ENCODE peak calls at places on chromosomes 5 and 9, in six cellular contexts. G is GM12865, X is tibial artery, U is cardiac septum, N is GM04504, D is foreskin fibroblast. V is an unnamed sample.

GRCh38 chr9:114098660-114099522 is at the start of gene KIF12:
- DNase-seq in G (no peak), X (no peak), U (no peak), N (no peak), D (no peak), V (no peak)

GRCh38 chr9:105449081-105449480 is 1.2 kb downstream of the FSD1L start:
- DNase-seq in G (no peak), X (no peak), U (no peak), N (no peak), D (no peak), V (no peak)

GRCh38 chr9:87490225-87490624 is 7.4 kb upstream of the DAPK1 start:
- DNase-seq in G (no peak), X (no peak), U (no peak), N (no peak), D (no peak), V (no peak)

GRCh38 chr5:139746691-139747582 is 48.7 kb upstream of the PSD2 start:
- DNase-seq in G (peak; percentile 72), X (peak; percentile 39), U (no peak), N (no peak), D (no peak), V (no peak)

GRCh38 chr9:91532325-91532724 is 108.7 kb upstream of the NFIL3 start:
- DNase-seq in G (no peak), X (no peak), U (no peak), N (no peak), D (no peak), V (no peak)

GRCh38 chr5:102664946-102665345 is 90.2 kb upstream of the PAM start:
- DNase-seq in G (no peak), X (no peak), U (no peak), N (no peak), D (no peak), V (no peak)

GRCh38 chr5:170293273-170293672 is 4.3 kb downstream of the LCP2 start:
- DNase-seq in G (peak; percentile 88), X (peak; percentile 53), U (peak; percentile 94), N (no peak), D (no peak), V (no peak)

GRCh38 chr9:135971892-135972291 is 10.7 kb upstream of the UBAC1 start:
- DNase-seq in G (peak; percentile 40), X (no peak), U (no peak), N (no peak), D (no peak), V (no peak)

GRCh38 chr5:10317825-10318682 is 10.4 kb upstream of the CMBL start:
- DNase-seq in G (peak; percentile 66), X (no peak), U (peak; percentile 9), N (no peak), D (no peak), V (no peak)

GRCh38 chr5:23977996-23978395 is 470.6 kb downstream of the PRDM9 start:
- DNase-seq in G (peak; percentile 6), X (no peak), U (no peak), N (no peak), D (no peak), V (no peak)

GRCh38 chr9:114108016-114108833 is 9.1 kb upstream of the KIF12 start:
- DNase-seq in G (peak; percentile 59), X (peak; percentile 57), U (peak; percentile 85), N (peak; percentile 36), D (peak; percentile 61), V (no peak)

GRCh38 chr9:107491081-107492053 is 1.8 kb upstream of the KLF4 start:
- DNase-seq in G (no peak), X (peak; percentile 44), U (no peak), N (no peak), D (no peak), V (no peak)

GRCh38 chr9:27367922-27368316 is 71.0 kb upstream of the EQTN start:
- DNase-seq in G (no peak), X (no peak), U (no peak), N (no peak), D (no peak), V (no peak)

GRCh38 chr9:79107911-79108676 is 463.7 kb upstream of the TLE4 start:
- DNase-seq in G (no peak), X (no peak), U (no peak), N (no peak), D (peak; percentile 24), V (no peak)

GRCh38 chr9:34985311-34985899 is 4.1 kb upstream of the DNAJB5 start:
- DNase-seq in G (peak; percentile 78), X (no peak), U (no peak), N (no peak), D (peak; percentile 32), V (no peak)

V was measured in thoracic aorta.